ENCODE peak calls at places on chromosomes 16 and 17, in five cellular contexts. One of them, this sample, is unnamed.

GRCh38 chr16:64403352-64403751 is 718.5 kb downstream of the CDH11 start:
- DNase-seq in HepG2: no peak
- DNase-seq in K562: no peak
- DNase-seq in H1: no peak
- DNase-seq in GM12878: no peak
- DNase-seq in this sample: no peak

GRCh38 chr17:46815474-46816353 is 2.8 kb downstream of the WNT3 start:
- DNase-seq in HepG2: no peak
- DNase-seq in GM12878: no peak
- DNase-seq in H1: no peak
- DNase-seq in K562: no peak
- DNase-seq in this sample: no peak

GRCh38 chr17:78257810-78258322 is 26.4 kb downstream of the TMEM235 start:
- DNase-seq in K562: peak
- DNase-seq in GM12878: no peak
- DNase-seq in H1: no peak
- DNase-seq in HepG2: no peak
- DNase-seq in this sample: no peak

GRCh38 chr17:18626152-18626870 is 17.9 kb downstream of the TBC1D28 start:
- DNase-seq in H1: no peak
- DNase-seq in HepG2: no peak
- DNase-seq in GM12878: no peak
- DNase-seq in K562: no peak
- DNase-seq in this sample: peak

GRCh38 chr16:57045694-57046381 is 46.5 kb upstream of the CPNE2 start:
- DNase-seq in K562: peak
- DNase-seq in GM12878: peak
- DNase-seq in HepG2: peak
- DNase-seq in H1: peak
- DNase-seq in this sample: peak

GRCh38 chr16:58449768-58450167 is 50.2 kb upstream of the NDRG4 start:
- DNase-seq in HepG2: peak
- DNase-seq in H1: no peak
- DNase-seq in K562: no peak
- DNase-seq in GM12878: no peak
- DNase-seq in this sample: no peak

GRCh38 chr16:8611886-8612595 is 9.5 kb upstream of the METTL22 start:
- DNase-seq in GM12878: no peak
- DNase-seq in HepG2: no peak
- DNase-seq in K562: no peak
- DNase-seq in H1: no peak
- DNase-seq in this sample: no peak

GRCh38 chr17:78674595-78675315 is 97.6 kb upstream of the DNAH17 start:
- DNase-seq in H1: peak
- DNase-seq in K562: no peak
- DNase-seq in GM12878: no peak
- DNase-seq in HepG2: no peak
- DNase-seq in this sample: no peak

GRCh38 chr16:67454104-67454503 is 23.2 kb downstream of the HSD11B2 start:
- DNase-seq in H1: no peak
- DNase-seq in K562: no peak
- DNase-seq in GM12878: no peak
- DNase-seq in HepG2: no peak
- DNase-seq in this sample: no peak

GRCh38 chr17:82230627-82231311 is 1.9 kb downstream of the SLC16A3 start:
- DNase-seq in HepG2: peak
- DNase-seq in H1: no peak
- DNase-seq in GM12878: no peak
- DNase-seq in K562: peak
- DNase-seq in this sample: peak

GRCh38 chr16:4339909-4340308 is 11.2 kb downstream of the PAM16 start:
- DNase-seq in K562: no peak
- DNase-seq in H1: no peak
- DNase-seq in GM12878: no peak
- DNase-seq in HepG2: no peak
- DNase-seq in this sample: no peak

GRCh38 chr17:83196973-83197880 is 117.8 kb downstream of the METRNL start:
- DNase-seq in H1: no peak
- DNase-seq in K562: no peak
- DNase-seq in HepG2: no peak
- DNase-seq in GM12878: no peak
- DNase-seq in this sample: no peak

GRCh38 chr16:30459456-30459855 is 13.1 kb upstream of the ITGAL start:
- DNase-seq in HepG2: no peak
- DNase-seq in K562: no peak
- DNase-seq in H1: no peak
- DNase-seq in GM12878: no peak
- DNase-seq in this sample: no peak

GRCh38 chr16:30456302-30456701 is 10.6 kb upstream of the SEPHS2 start:
- DNase-seq in HepG2: no peak
- DNase-seq in H1: no peak
- DNase-seq in K562: no peak
- DNase-seq in GM12878: no peak
- DNase-seq in this sample: no peak

GRCh38 chr16:30457256-30457655 is 11.6 kb upstream of the SEPHS2 start:
- DNase-seq in HepG2: no peak
- DNase-seq in K562: no peak
- DNase-seq in GM12878: no peak
- DNase-seq in H1: no peak
- DNase-seq in this sample: no peak

GRCh38 chr16:30457743-30458560 is 12.3 kb upstream of the SEPHS2 start:
- DNase-seq in HepG2: no peak
- DNase-seq in GM12878: no peak
- DNase-seq in H1: no peak
- DNase-seq in K562: no peak
- DNase-seq in this sample: no peak

DNA sequence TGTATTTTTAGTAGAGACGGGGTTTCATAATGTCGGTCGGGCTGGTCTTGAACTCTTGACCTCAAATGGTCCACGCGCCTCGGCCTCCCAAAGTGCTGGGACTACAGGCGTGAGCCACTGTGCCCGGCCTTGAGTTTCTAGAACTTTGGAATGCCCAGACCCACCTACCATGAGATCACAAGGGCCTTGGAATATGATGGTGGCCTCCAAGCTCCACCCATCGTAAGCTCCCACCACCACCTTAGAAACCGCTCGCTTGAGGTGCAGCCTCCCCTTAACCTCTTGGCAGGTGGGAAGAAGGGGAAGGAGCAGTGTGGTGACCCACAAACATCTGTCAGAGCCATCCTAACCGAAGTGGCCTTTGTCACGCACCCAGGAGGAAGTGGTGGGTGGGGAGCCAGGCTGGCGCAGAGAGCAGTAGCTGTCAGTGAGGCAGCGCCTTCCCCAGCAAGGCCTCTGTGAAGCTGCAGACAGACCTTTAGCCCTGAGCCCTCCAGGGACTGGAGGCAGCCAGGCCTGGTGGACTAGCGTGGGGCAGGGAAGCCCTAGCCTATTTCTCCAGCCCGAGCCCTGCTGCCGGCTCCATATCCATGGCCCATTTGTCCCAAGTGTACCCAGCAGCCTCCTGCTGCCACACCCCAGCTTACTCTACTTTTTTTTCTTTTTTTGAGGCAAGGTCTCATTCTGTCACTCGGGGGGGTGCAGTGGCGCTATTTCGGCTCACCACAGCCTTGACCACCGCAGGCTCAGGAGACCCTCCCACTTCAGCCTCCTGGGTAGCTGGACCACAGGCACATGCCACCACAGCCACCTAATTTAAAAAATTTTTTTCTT is 13.1 kb upstream of the SEPHS2 start:
- DNase-seq in H1: no peak
- DNase-seq in GM12878: peak
- DNase-seq in HepG2: peak
- DNase-seq in K562: no peak
- DNase-seq in this sample: no peak
- TF ChIP-seq POLR2A in H1: no peak
- TF ChIP-seq POLR2A in GM12878: peak
- TF ChIP-seq POLR2A in HepG2: peak
- TF ChIP-seq POLR2A in K562: no peak
- TF ChIP-seq POLR2A in this sample: no peak

GRCh38 chr16:17657037-17657436 is 186.3 kb upstream of the XYLT1 start:
- DNase-seq in K562: no peak
- DNase-seq in GM12878: no peak
- DNase-seq in HepG2: no peak
- DNase-seq in H1: peak
- DNase-seq in this sample: no peak
- TF ChIP-seq KDM1A in K562: no peak
- TF ChIP-seq KDM1A in GM12878: no peak
- TF ChIP-seq KDM1A in HepG2: no peak
- TF ChIP-seq KDM1A in H1: no peak
- TF ChIP-seq KDM1A in this sample: no peak

GRCh38 chr16:30761928-30762902 is at the start of the genes CFAP119 and RNF40:
- DNase-seq in K562: peak
- DNase-seq in HepG2: peak
- DNase-seq in H1: peak
- DNase-seq in GM12878: peak
- DNase-seq in this sample: peak
- TF ChIP-seq POLR2A in K562: peak
- TF ChIP-seq POLR2A in HepG2: peak
- TF ChIP-seq POLR2A in H1: peak
- TF ChIP-seq POLR2A in GM12878: peak
- TF ChIP-seq POLR2A in this sample: peak

DNA sequence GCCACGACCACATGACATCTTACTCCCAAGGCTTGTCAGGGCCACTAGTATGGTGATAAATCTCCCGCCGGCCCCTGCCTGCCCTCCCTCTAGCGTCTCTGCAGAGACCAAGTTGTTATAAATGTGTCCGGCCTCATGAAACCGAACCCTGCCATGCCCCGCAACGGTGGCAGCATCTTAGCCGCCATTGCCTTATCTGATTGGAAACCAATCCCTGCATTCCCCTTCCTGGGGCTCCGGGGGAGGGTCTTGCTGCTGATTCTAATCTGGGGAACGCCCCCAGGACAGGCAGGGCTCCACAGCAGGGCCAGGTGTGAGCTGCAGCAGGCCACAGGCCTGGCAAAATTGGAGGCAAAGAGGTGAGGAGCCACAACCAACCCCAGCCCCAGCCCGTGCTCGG is 352.3 kb downstream of the C16orf95 start:
- DNase-seq in K562: no peak
- DNase-seq in HepG2: no peak
- DNase-seq in H1: no peak
- DNase-seq in GM12878: no peak
- DNase-seq in this sample: no peak
- TF ChIP-seq KDM1A in K562: no peak
- TF ChIP-seq KDM1A in HepG2: no peak
- TF ChIP-seq KDM1A in H1: no peak
- TF ChIP-seq KDM1A in GM12878: no peak
- TF ChIP-seq KDM1A in this sample: no peak

GRCh38 chr16:29673501-29673900 is 5.5 kb upstream of the QPRT start:
- DNase-seq in H1: no peak
- DNase-seq in HepG2: no peak
- DNase-seq in GM12878: no peak
- DNase-seq in K562: no peak
- DNase-seq in this sample: no peak
- TF ChIP-seq POLR2A in H1: no peak
- TF ChIP-seq POLR2A in HepG2: no peak
- TF ChIP-seq POLR2A in GM12878: no peak
- TF ChIP-seq POLR2A in K562: peak
- TF ChIP-seq POLR2A in this sample: no peak

GRCh38 chr17:61947367-61948078 is 19.7 kb upstream of the INTS2 start:
- DNase-seq in HepG2: no peak
- DNase-seq in GM12878: no peak
- DNase-seq in H1: no peak
- DNase-seq in K562: no peak
- DNase-seq in this sample: no peak
- TF ChIP-seq KDM1A in HepG2: no peak
- TF ChIP-seq KDM1A in GM12878: no peak
- TF ChIP-seq KDM1A in H1: no peak
- TF ChIP-seq KDM1A in K562: no peak
- TF ChIP-seq KDM1A in this sample: no peak